ENCODE peak calls at places on chromosomes 1 and 21, in six cellular contexts. One of them, this sample, is unnamed.

GRCh38 chr1:220331318-220331717 is 59.1 kb upstream of the RAB3GAP2 start:
- DNase-seq in coronary artery: no peak
- DNase-seq in AG04450: no peak
- DNase-seq in NB4: no peak
- DNase-seq in fibroblast of lung: no peak
- DNase-seq in activated CD8-positive, alpha-beta T cell treated with anti-CD3 and anti-CD28 coated beads for 36 hours: no peak
- DNase-seq in this sample: no peak

GRCh38 chr1:15328785-15329480 is 80.8 kb upstream of the EFHD2 start:
- DNase-seq in coronary artery: no peak
- DNase-seq in AG04450: no peak
- DNase-seq in NB4: no peak
- DNase-seq in fibroblast of lung: peak; percentile 85
- DNase-seq in activated CD8-positive, alpha-beta T cell treated with anti-CD3 and anti-CD28 coated beads for 36 hours: peak; percentile 31
- DNase-seq in this sample: no peak

GRCh38 chr1:1622578-1623094 is 7.3 kb downstream of the MIB2 start:
- DNase-seq in coronary artery: no peak
- DNase-seq in AG04450: no peak
- DNase-seq in NB4: no peak
- DNase-seq in fibroblast of lung: no peak
- DNase-seq in activated CD8-positive, alpha-beta T cell treated with anti-CD3 and anti-CD28 coated beads for 36 hours: no peak
- DNase-seq in this sample: no peak

GRCh38 chr1:63773815-63774616 is at the start of gene ROR1:
- DNase-seq in coronary artery: peak; percentile 95
- DNase-seq in AG04450: no peak
- DNase-seq in NB4: peak; percentile 21
- DNase-seq in fibroblast of lung: peak; percentile 80
- DNase-seq in activated CD8-positive, alpha-beta T cell treated with anti-CD3 and anti-CD28 coated beads for 36 hours: peak; percentile 69
- DNase-seq in this sample: peak; percentile 34

GRCh38 chr1:1359316-1359667 is 937 bp upstream of the MXRA8 start:
- DNase-seq in coronary artery: no peak
- DNase-seq in AG04450: peak; percentile 47
- DNase-seq in NB4: no peak
- DNase-seq in fibroblast of lung: peak; percentile 90
- DNase-seq in activated CD8-positive, alpha-beta T cell treated with anti-CD3 and anti-CD28 coated beads for 36 hours: peak; percentile 37
- DNase-seq in this sample: no peak

GRCh38 chr1:117802546-117803257 is 126.7 kb downstream of the GDAP2 start:
- DNase-seq in coronary artery: no peak
- DNase-seq in AG04450: no peak
- DNase-seq in NB4: no peak
- DNase-seq in fibroblast of lung: peak; percentile 10
- DNase-seq in activated CD8-positive, alpha-beta T cell treated with anti-CD3 and anti-CD28 coated beads for 36 hours: no peak
- DNase-seq in this sample: no peak

GRCh38 chr1:153598309-153599172 is 14.4 kb downstream of the S100A16 start:
- DNase-seq in coronary artery: no peak
- DNase-seq in AG04450: no peak
- DNase-seq in NB4: peak; percentile 97
- DNase-seq in fibroblast of lung: peak; percentile 69
- DNase-seq in activated CD8-positive, alpha-beta T cell treated with anti-CD3 and anti-CD28 coated beads for 36 hours: peak; percentile 48
- DNase-seq in this sample: peak; percentile 95

GRCh38 chr1:208185801-208186201 is 58.4 kb downstream of the PLXNA2 start:
- DNase-seq in coronary artery: no peak
- DNase-seq in AG04450: no peak
- DNase-seq in NB4: no peak
- DNase-seq in fibroblast of lung: peak; percentile 74
- DNase-seq in activated CD8-positive, alpha-beta T cell treated with anti-CD3 and anti-CD28 coated beads for 36 hours: no peak
- DNase-seq in this sample: no peak

GRCh38 chr1:205715628-205716027 is 34.4 kb downstream of the NUCKS1 start:
- DNase-seq in coronary artery: no peak
- DNase-seq in AG04450: no peak
- DNase-seq in NB4: peak; percentile 57
- DNase-seq in fibroblast of lung: no peak
- DNase-seq in activated CD8-positive, alpha-beta T cell treated with anti-CD3 and anti-CD28 coated beads for 36 hours: no peak
- DNase-seq in this sample: no peak

GRCh38 chr1:1614204-1614953 is 921 bp upstream of the MIB2 start:
- DNase-seq in coronary artery: no peak
- DNase-seq in AG04450: peak; percentile 37
- DNase-seq in NB4: peak; percentile 89
- DNase-seq in fibroblast of lung: peak; percentile 90
- DNase-seq in activated CD8-positive, alpha-beta T cell treated with anti-CD3 and anti-CD28 coated beads for 36 hours: peak; percentile 86
- DNase-seq in this sample: no peak

GRCh38 chr1:186207401-186208085 is 167.5 kb downstream of the TPR start:
- DNase-seq in coronary artery: no peak
- DNase-seq in AG04450: no peak
- DNase-seq in NB4: no peak
- DNase-seq in fibroblast of lung: peak; percentile 51
- DNase-seq in activated CD8-positive, alpha-beta T cell treated with anti-CD3 and anti-CD28 coated beads for 36 hours: no peak
- DNase-seq in this sample: no peak

GRCh38 chr1:223246468-223246867 is 103.4 kb upstream of the TLR5 start:
- DNase-seq in coronary artery: peak; percentile 47
- DNase-seq in AG04450: no peak
- DNase-seq in NB4: no peak
- DNase-seq in fibroblast of lung: no peak
- DNase-seq in activated CD8-positive, alpha-beta T cell treated with anti-CD3 and anti-CD28 coated beads for 36 hours: no peak
- DNase-seq in this sample: no peak

GRCh38 chr1:42971848-42972291 is 13.2 kb upstream of the SLC2A1 start:
- DNase-seq in coronary artery: no peak
- DNase-seq in AG04450: peak; percentile 78
- DNase-seq in NB4: no peak
- DNase-seq in fibroblast of lung: peak; percentile 90
- DNase-seq in activated CD8-positive, alpha-beta T cell treated with anti-CD3 and anti-CD28 coated beads for 36 hours: no peak
- DNase-seq in this sample: no peak

GRCh38 chr1:30714025-30714424 is 9.4 kb downstream of the MATN1 start:
- DNase-seq in coronary artery: no peak
- DNase-seq in AG04450: no peak
- DNase-seq in NB4: no peak
- DNase-seq in fibroblast of lung: no peak
- DNase-seq in activated CD8-positive, alpha-beta T cell treated with anti-CD3 and anti-CD28 coated beads for 36 hours: no peak
- DNase-seq in this sample: no peak

GRCh38 chr1:245045087-245045881 is 109.5 kb upstream of the KIF26B start:
- DNase-seq in coronary artery: no peak
- DNase-seq in AG04450: no peak
- DNase-seq in NB4: peak; percentile 25
- DNase-seq in fibroblast of lung: peak; percentile 32
- DNase-seq in activated CD8-positive, alpha-beta T cell treated with anti-CD3 and anti-CD28 coated beads for 36 hours: no peak
- DNase-seq in this sample: no peak

GRCh38 chr1:63935148-63935547 is 161.3 kb downstream of the ROR1 start:
- DNase-seq in coronary artery: no peak
- DNase-seq in AG04450: no peak
- DNase-seq in NB4: no peak
- DNase-seq in fibroblast of lung: no peak
- DNase-seq in activated CD8-positive, alpha-beta T cell treated with anti-CD3 and anti-CD28 coated beads for 36 hours: no peak
- DNase-seq in this sample: peak; percentile 4

GRCh38 chr1:175788586-175789252 is 45.3 kb upstream of the TNR start:
- DNase-seq in coronary artery: no peak
- DNase-seq in AG04450: no peak
- DNase-seq in NB4: no peak
- DNase-seq in fibroblast of lung: no peak
- DNase-seq in activated CD8-positive, alpha-beta T cell treated with anti-CD3 and anti-CD28 coated beads for 36 hours: no peak
- DNase-seq in this sample: no peak

GRCh38 chr21:14119038-14119437 is 91.7 kb downstream of the LIPI start:
- DNase-seq in coronary artery: no peak
- DNase-seq in AG04450: no peak
- DNase-seq in NB4: peak; percentile 31
- DNase-seq in fibroblast of lung: no peak
- DNase-seq in activated CD8-positive, alpha-beta T cell treated with anti-CD3 and anti-CD28 coated beads for 36 hours: no peak
- DNase-seq in this sample: no peak
- TF ChIP-seq CTCF in coronary artery: no peak
- TF ChIP-seq CTCF in AG04450: no peak
- TF ChIP-seq CTCF in NB4: peak; percentile 20
- TF ChIP-seq CTCF in fibroblast of lung: no peak
- TF ChIP-seq CTCF in activated CD8-positive, alpha-beta T cell treated with anti-CD3 and anti-CD28 coated beads for 36 hours: no peak
- TF ChIP-seq CTCF in this sample: no peak

GRCh38 chr1:114250683-114251572 is 97.3 kb upstream of the SYT6 start:
- DNase-seq in coronary artery: no peak
- DNase-seq in AG04450: no peak
- DNase-seq in NB4: no peak
- DNase-seq in fibroblast of lung: no peak
- DNase-seq in activated CD8-positive, alpha-beta T cell treated with anti-CD3 and anti-CD28 coated beads for 36 hours: no peak
- DNase-seq in this sample: no peak

GRCh38 chr1:114251573-114251939 is 97.9 kb upstream of the SYT6 start:
- DNase-seq in coronary artery: no peak
- DNase-seq in AG04450: no peak
- DNase-seq in NB4: no peak
- DNase-seq in fibroblast of lung: no peak
- DNase-seq in activated CD8-positive, alpha-beta T cell treated with anti-CD3 and anti-CD28 coated beads for 36 hours: no peak
- DNase-seq in this sample: no peak

GRCh38 chr1:114253900-114254299 is 100.2 kb upstream of the SYT6 start:
- DNase-seq in coronary artery: no peak
- DNase-seq in AG04450: no peak
- DNase-seq in NB4: no peak
- DNase-seq in fibroblast of lung: no peak
- DNase-seq in activated CD8-positive, alpha-beta T cell treated with anti-CD3 and anti-CD28 coated beads for 36 hours: no peak
- DNase-seq in this sample: no peak

DNA sequence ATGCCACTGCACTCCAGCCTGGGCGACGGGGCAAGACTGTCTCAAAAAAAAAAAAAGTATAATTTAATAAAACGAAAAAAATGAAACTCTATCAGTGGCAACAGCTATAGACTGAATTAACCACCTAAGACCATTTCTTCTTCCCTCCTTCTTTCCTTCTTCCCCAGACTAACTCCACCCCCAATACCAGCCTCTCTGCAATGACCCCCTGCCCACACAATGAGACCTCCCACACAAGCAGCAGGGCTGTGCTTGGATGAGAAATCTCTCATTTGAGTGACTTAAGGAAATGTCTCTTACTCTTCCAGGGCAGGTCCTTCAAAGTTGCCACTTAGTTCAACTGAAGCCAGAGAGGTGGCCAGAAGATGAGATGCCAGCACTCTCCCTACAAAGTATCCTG is 94.5 kb upstream of the SYT6 start:
- DNase-seq in coronary artery: no peak
- DNase-seq in AG04450: no peak
- DNase-seq in NB4: no peak
- DNase-seq in fibroblast of lung: no peak
- DNase-seq in activated CD8-positive, alpha-beta T cell treated with anti-CD3 and anti-CD28 coated beads for 36 hours: no peak
- DNase-seq in this sample: no peak
- TF ChIP-seq CTCF in coronary artery: no peak
- TF ChIP-seq CTCF in AG04450: no peak
- TF ChIP-seq CTCF in NB4: no peak
- TF ChIP-seq CTCF in fibroblast of lung: no peak
- TF ChIP-seq CTCF in activated CD8-positive, alpha-beta T cell treated with anti-CD3 and anti-CD28 coated beads for 36 hours: no peak
- TF ChIP-seq CTCF in this sample: no peak

GRCh38 chr21:16085436-16085835 is 355.7 kb downstream of the USP25 start:
- DNase-seq in coronary artery: no peak
- DNase-seq in AG04450: no peak
- DNase-seq in NB4: no peak
- DNase-seq in fibroblast of lung: peak; percentile 73
- DNase-seq in activated CD8-positive, alpha-beta T cell treated with anti-CD3 and anti-CD28 coated beads for 36 hours: no peak
- DNase-seq in this sample: no peak

GRCh38 chr21:16079830-16080229 is 350.0 kb downstream of the USP25 start:
- DNase-seq in coronary artery: no peak
- DNase-seq in AG04450: no peak
- DNase-seq in NB4: no peak
- DNase-seq in fibroblast of lung: peak; percentile 84
- DNase-seq in activated CD8-positive, alpha-beta T cell treated with anti-CD3 and anti-CD28 coated beads for 36 hours: no peak
- DNase-seq in this sample: no peak

GRCh38 chr21:16081304-16081703 is 351.5 kb downstream of the USP25 start:
- DNase-seq in coronary artery: no peak
- DNase-seq in AG04450: no peak
- DNase-seq in NB4: no peak
- DNase-seq in fibroblast of lung: no peak
- DNase-seq in activated CD8-positive, alpha-beta T cell treated with anti-CD3 and anti-CD28 coated beads for 36 hours: no peak
- DNase-seq in this sample: no peak

GRCh38 chr21:16084776-16085364 is 355.1 kb downstream of the USP25 start:
- DNase-seq in coronary artery: no peak
- DNase-seq in AG04450: no peak
- DNase-seq in NB4: no peak
- DNase-seq in fibroblast of lung: peak; percentile 88
- DNase-seq in activated CD8-positive, alpha-beta T cell treated with anti-CD3 and anti-CD28 coated beads for 36 hours: no peak
- DNase-seq in this sample: no peak

GRCh38 chr21:16082038-16082816 is 352.4 kb downstream of the USP25 start:
- DNase-seq in coronary artery: no peak
- DNase-seq in AG04450: no peak
- DNase-seq in NB4: peak; percentile 10
- DNase-seq in fibroblast of lung: no peak
- DNase-seq in activated CD8-positive, alpha-beta T cell treated with anti-CD3 and anti-CD28 coated beads for 36 hours: no peak
- DNase-seq in this sample: peak; percentile 3
- TF ChIP-seq CTCF in coronary artery: peak; percentile 34
- TF ChIP-seq CTCF in AG04450: peak; percentile 39
- TF ChIP-seq CTCF in NB4: no peak
- TF ChIP-seq CTCF in fibroblast of lung: peak; percentile 13
- TF ChIP-seq CTCF in activated CD8-positive, alpha-beta T cell treated with anti-CD3 and anti-CD28 coated beads for 36 hours: peak; percentile 57
- TF ChIP-seq CTCF in this sample: peak; percentile 18

GRCh38 chr1:33414879-33415278 is 16.0 kb downstream of the PHC2 start:
- DNase-seq in coronary artery: no peak
- DNase-seq in AG04450: no peak
- DNase-seq in NB4: no peak
- DNase-seq in fibroblast of lung: no peak
- DNase-seq in activated CD8-positive, alpha-beta T cell treated with anti-CD3 and anti-CD28 coated beads for 36 hours: no peak
- DNase-seq in this sample: no peak
- TF ChIP-seq CTCF in coronary artery: no peak
- TF ChIP-seq CTCF in AG04450: no peak
- TF ChIP-seq CTCF in NB4: no peak
- TF ChIP-seq CTCF in fibroblast of lung: no peak
- TF ChIP-seq CTCF in activated CD8-positive, alpha-beta T cell treated with anti-CD3 and anti-CD28 coated beads for 36 hours: no peak
- TF ChIP-seq CTCF in this sample: no peak

GRCh38 chr1:156464825-156465452 is 35.6 kb downstream of the MEF2D start:
- DNase-seq in coronary artery: no peak
- DNase-seq in AG04450: no peak
- DNase-seq in NB4: no peak
- DNase-seq in fibroblast of lung: peak; percentile 58
- DNase-seq in activated CD8-positive, alpha-beta T cell treated with anti-CD3 and anti-CD28 coated beads for 36 hours: no peak
- DNase-seq in this sample: no peak

GRCh38 chr1:156467385-156467784 is 33.2 kb downstream of the MEF2D start:
- DNase-seq in coronary artery: no peak
- DNase-seq in AG04450: no peak
- DNase-seq in NB4: no peak
- DNase-seq in fibroblast of lung: no peak
- DNase-seq in activated CD8-positive, alpha-beta T cell treated with anti-CD3 and anti-CD28 coated beads for 36 hours: no peak
- DNase-seq in this sample: no peak

GRCh38 chr1:156463874-156464273 is 36.7 kb downstream of the MEF2D start:
- DNase-seq in coronary artery: peak; percentile 89
- DNase-seq in AG04450: no peak
- DNase-seq in NB4: no peak
- DNase-seq in fibroblast of lung: no peak
- DNase-seq in activated CD8-positive, alpha-beta T cell treated with anti-CD3 and anti-CD28 coated beads for 36 hours: no peak
- DNase-seq in this sample: no peak

GRCh38 chr1:156464335-156464734 is 36.2 kb downstream of the MEF2D start:
- DNase-seq in coronary artery: no peak
- DNase-seq in AG04450: no peak
- DNase-seq in NB4: no peak
- DNase-seq in fibroblast of lung: peak; percentile 28
- DNase-seq in activated CD8-positive, alpha-beta T cell treated with anti-CD3 and anti-CD28 coated beads for 36 hours: no peak
- DNase-seq in this sample: no peak

GRCh38 chr1:156465747-156466365 is 34.7 kb downstream of the MEF2D start:
- DNase-seq in coronary artery: no peak
- DNase-seq in AG04450: no peak
- DNase-seq in NB4: peak; percentile 44
- DNase-seq in fibroblast of lung: no peak
- DNase-seq in activated CD8-positive, alpha-beta T cell treated with anti-CD3 and anti-CD28 coated beads for 36 hours: peak; percentile 42
- DNase-seq in this sample: no peak
- TF ChIP-seq CTCF in coronary artery: no peak
- TF ChIP-seq CTCF in AG04450: peak; percentile 27
- TF ChIP-seq CTCF in NB4: peak; percentile 22
- TF ChIP-seq CTCF in fibroblast of lung: peak; percentile 32
- TF ChIP-seq CTCF in activated CD8-positive, alpha-beta T cell treated with anti-CD3 and anti-CD28 coated beads for 36 hours: no peak
- TF ChIP-seq CTCF in this sample: no peak